ENCODE peak calls at places on chromosomes 11 and 22, in four cellular contexts. One of them, this sample, is unnamed.
A peak's percentile ranks its signal among the peaks of the same experiment; 100 is the strongest.

GRCh38 chr11:83115992-83116641 is 40.8 kb upstream of the PCF11 start:
- DNase-seq in K562: no peak
- DNase-seq in HepG2: no peak
- DNase-seq in GM12878: no peak
- DNase-seq in this sample: no peak

GRCh38 chr11:114250993-114251796 is 45.0 kb upstream of the NNMT start:
- DNase-seq in GM12878: no peak
- DNase-seq in HepG2: no peak
- DNase-seq in K562: peak; percentile 63
- DNase-seq in this sample: no peak

GRCh38 chr11:116082256-116082655 is 578.0 kb upstream of the CADM1 start:
- DNase-seq in GM12878: no peak
- DNase-seq in K562: no peak
- DNase-seq in HepG2: no peak
- DNase-seq in this sample: no peak

GRCh38 chr11:9568854-9569587 is 4.4 kb upstream of the WEE1 start:
- DNase-seq in K562: no peak
- DNase-seq in GM12878: no peak
- DNase-seq in HepG2: peak; percentile 97
- DNase-seq in this sample: peak; percentile 32

GRCh38 chr22:20063271-20064139 is 16.5 kb upstream of the DGCR8 start:
- DNase-seq in K562: no peak
- DNase-seq in GM12878: no peak
- DNase-seq in HepG2: no peak
- DNase-seq in this sample: no peak

GRCh38 chr22:39457546-39458442 is 982 bp downstream of the MGAT3 start:
- DNase-seq in HepG2: no peak
- DNase-seq in K562: peak; percentile 69
- DNase-seq in GM12878: no peak
- DNase-seq in this sample: no peak

GRCh38 chr11:44964526-44965209 is 14.0 kb upstream of the TP53I11 start:
- DNase-seq in HepG2: no peak
- DNase-seq in K562: no peak
- DNase-seq in GM12878: no peak
- DNase-seq in this sample: no peak

GRCh38 chr11:16001899-16002426 is 354.4 kb downstream of the SOX6 start:
- DNase-seq in GM12878: no peak
- DNase-seq in K562: no peak
- DNase-seq in HepG2: peak; percentile 92
- DNase-seq in this sample: no peak

GRCh38 chr22:19331474-19331873 is 40.0 kb upstream of the CLTCL1 start:
- DNase-seq in HepG2: no peak
- DNase-seq in K562: peak; percentile 39
- DNase-seq in GM12878: no peak
- DNase-seq in this sample: no peak

GRCh38 chr22:45553333-45554039 is 50.8 kb downstream of the FBLN1 start:
- DNase-seq in K562: peak; percentile 68
- DNase-seq in HepG2: peak; percentile 73
- DNase-seq in GM12878: no peak
- DNase-seq in this sample: peak; percentile 87

GRCh38 chr11:57123590-57123989 is 58.2 kb upstream of the LRRC55 start:
- DNase-seq in HepG2: no peak
- DNase-seq in K562: no peak
- DNase-seq in GM12878: no peak
- DNase-seq in this sample: no peak

GRCh38 chr22:45879552-45879949 is 97.4 kb downstream of the WNT7B start:
- DNase-seq in GM12878: no peak
- DNase-seq in K562: no peak
- DNase-seq in HepG2: no peak
- DNase-seq in this sample: no peak

GRCh38 chr22:39927544-39927943 is 26.7 kb downstream of the GRAP2 start:
- DNase-seq in GM12878: no peak
- DNase-seq in HepG2: peak; percentile 8
- DNase-seq in K562: peak; percentile 31
- DNase-seq in this sample: peak; percentile 53

GRCh38 chr11:35826949-35827348 is 116.9 kb upstream of the LDLRAD3 start:
- DNase-seq in K562: no peak
- DNase-seq in HepG2: no peak
- DNase-seq in GM12878: no peak
- DNase-seq in this sample: no peak

GRCh38 chr11:33375688-33376311 is 118.6 kb downstream of the HIPK3 start:
- DNase-seq in GM12878: no peak
- DNase-seq in K562: no peak
- DNase-seq in HepG2: no peak
- DNase-seq in this sample: peak; percentile 61

GRCh38 chr11:15107730-15108515 is 6.8 kb upstream of the INSC start:
- DNase-seq in GM12878: no peak
- DNase-seq in HepG2: no peak
- DNase-seq in K562: no peak
- DNase-seq in this sample: no peak

GRCh38 chr22:47795477-47796127 is 1033.2 kb downstream of the TBC1D22A start:
- DNase-seq in GM12878: no peak
- DNase-seq in K562: no peak
- DNase-seq in HepG2: no peak
- DNase-seq in this sample: no peak

GRCh38 chr11:67606150-67606476 is 623 bp upstream of the NDUFV1 start:
- DNase-seq in HepG2: no peak
- DNase-seq in K562: no peak
- DNase-seq in GM12878: no peak
- DNase-seq in this sample: no peak

GRCh38 chr11:67605231-67606011 is 1.3 kb upstream of the NDUFV1 start:
- DNase-seq in K562: no peak
- DNase-seq in HepG2: no peak
- DNase-seq in GM12878: no peak
- DNase-seq in this sample: no peak

GRCh38 chr11:67607507-67607906 is 771 bp downstream of the NDUFV1 start:
- DNase-seq in HepG2: no peak
- DNase-seq in K562: no peak
- DNase-seq in GM12878: no peak
- DNase-seq in this sample: no peak

GRCh38 chr11:67608486-67608885 is 1.8 kb downstream of the NDUFV1 start:
- DNase-seq in K562: no peak
- DNase-seq in HepG2: no peak
- DNase-seq in GM12878: no peak
- DNase-seq in this sample: no peak

DNA sequence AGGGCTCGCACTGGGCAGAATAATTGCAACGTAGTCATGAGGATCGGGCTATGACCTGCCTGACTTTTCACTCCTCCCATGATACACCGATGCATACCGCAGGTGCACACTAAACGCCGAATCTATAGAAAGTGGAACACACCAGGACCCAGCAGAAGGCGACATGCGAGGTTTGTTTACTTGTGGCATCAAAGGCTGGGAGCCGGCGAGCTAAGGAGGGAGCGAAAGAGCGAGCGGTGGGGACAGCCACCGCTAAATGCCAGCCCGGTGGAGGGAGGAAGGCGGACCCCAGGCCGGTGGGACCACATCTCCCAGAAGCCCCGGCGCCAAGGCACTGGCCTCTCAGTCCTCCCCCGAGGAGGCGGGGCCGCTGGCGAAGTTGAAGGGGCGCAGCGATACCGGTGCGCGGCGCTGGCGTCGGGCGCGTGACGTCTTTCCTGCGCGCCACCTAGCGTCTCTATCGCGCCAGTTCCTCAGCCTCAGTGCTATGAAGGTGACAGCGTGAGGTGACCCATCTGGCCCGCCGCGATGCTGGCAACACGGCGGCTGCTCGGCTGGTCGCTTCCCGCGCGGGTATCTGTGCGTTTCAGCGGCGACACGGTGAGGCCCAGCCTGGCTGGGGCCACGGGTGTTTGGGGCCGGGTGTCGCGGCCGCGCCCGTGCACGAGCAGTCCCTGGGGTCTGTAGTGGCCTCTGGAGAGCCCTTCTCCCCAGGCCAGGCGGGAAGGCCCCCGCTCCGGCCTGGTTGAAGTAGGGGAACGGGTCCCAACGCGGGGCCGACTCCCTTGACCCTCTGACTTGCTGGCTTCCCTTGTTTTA is at the start of gene NDUFV1:
- DNase-seq in GM12878: peak; percentile 76
- DNase-seq in K562: peak; percentile 94
- DNase-seq in HepG2: peak; percentile 90
- DNase-seq in this sample: peak; percentile 98
- TF ChIP-seq CBFB in GM12878: no peak
- TF ChIP-seq CBFB in K562: no peak
- TF ChIP-seq CBFB in HepG2: peak; percentile 75
- TF ChIP-seq CBFB in this sample: peak; percentile 54

DNA sequence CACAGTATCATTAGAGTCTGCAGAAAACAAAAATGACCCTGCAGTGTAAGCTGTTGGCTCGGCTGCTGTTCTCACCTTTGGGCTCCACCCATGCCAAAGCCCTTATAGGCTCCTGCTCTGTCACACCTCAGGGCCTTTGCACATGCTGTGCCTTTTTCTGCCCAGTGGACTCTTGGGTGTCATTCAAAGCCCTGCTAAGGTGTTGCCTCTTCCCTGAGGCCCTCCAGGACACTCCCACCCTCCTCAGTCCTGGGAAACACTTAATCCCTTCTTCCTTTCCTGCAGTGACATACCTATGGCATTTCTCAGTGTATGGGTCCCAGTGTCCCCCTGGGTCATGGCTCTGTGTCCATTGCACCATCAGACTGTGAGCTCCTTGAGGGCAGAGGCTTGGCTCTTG is 29.1 kb upstream of the CACNG2 start:
- DNase-seq in HepG2: no peak
- DNase-seq in GM12878: no peak
- DNase-seq in K562: no peak
- DNase-seq in this sample: no peak
- TF ChIP-seq USF2 in HepG2: no peak
- TF ChIP-seq USF2 in GM12878: no peak
- TF ChIP-seq USF2 in K562: no peak
- TF ChIP-seq USF2 in this sample: no peak

GRCh38 chr22:25403752-25404471 is 160.6 kb upstream of the GRK3 start:
- DNase-seq in HepG2: peak; percentile 15
- DNase-seq in K562: peak; percentile 28
- DNase-seq in GM12878: no peak
- DNase-seq in this sample: no peak
- TF ChIP-seq CBFB in HepG2: no peak
- TF ChIP-seq CBFB in K562: no peak
- TF ChIP-seq CBFB in GM12878: no peak
- TF ChIP-seq CBFB in this sample: no peak

DNA sequence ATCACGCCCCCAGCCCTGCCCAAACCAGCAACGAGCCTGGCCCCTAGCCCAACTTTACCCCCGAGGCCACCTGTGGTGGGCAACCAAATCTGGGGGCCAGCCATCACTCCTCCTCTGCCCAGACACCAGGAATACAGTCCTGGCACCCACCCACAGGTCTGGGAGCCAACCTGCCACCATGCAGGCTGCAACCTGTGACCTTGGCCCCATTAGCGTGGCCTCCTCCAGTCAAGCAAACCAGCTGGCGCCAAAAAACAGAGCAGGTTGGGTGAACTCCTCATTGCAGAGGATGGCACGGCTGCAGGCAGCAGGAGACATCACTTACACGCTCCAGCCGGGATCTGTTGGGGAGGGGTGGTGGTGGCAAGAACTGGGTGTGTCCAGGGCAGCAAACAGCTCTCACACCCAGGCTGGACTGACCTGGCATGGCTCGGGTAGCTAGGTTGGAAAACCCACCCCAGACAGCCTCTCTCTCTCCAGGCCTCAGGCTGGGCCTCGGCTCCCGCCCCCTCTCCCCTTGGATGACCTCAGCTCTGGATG is 65.5 kb upstream of the TCF20 start:
- DNase-seq in HepG2: no peak
- DNase-seq in K562: no peak
- DNase-seq in GM12878: no peak
- DNase-seq in this sample: no peak
- TF ChIP-seq USF2 in HepG2: no peak
- TF ChIP-seq USF2 in K562: no peak
- TF ChIP-seq USF2 in GM12878: no peak
- TF ChIP-seq USF2 in this sample: no peak

GRCh38 chr11:724063-724732 is 18.2 kb downstream of the EPS8L2 start:
- DNase-seq in K562: no peak
- DNase-seq in GM12878: no peak
- DNase-seq in HepG2: no peak
- DNase-seq in this sample: peak; percentile 62

GRCh38 chr11:724733-725386 is 18.8 kb downstream of the EPS8L2 start:
- DNase-seq in GM12878: no peak
- DNase-seq in K562: no peak
- DNase-seq in HepG2: no peak
- DNase-seq in this sample: no peak

GRCh38 chr11:721347-721912 is 15.4 kb downstream of the EPS8L2 start:
- DNase-seq in K562: no peak
- DNase-seq in GM12878: no peak
- DNase-seq in HepG2: no peak
- DNase-seq in this sample: no peak

GRCh38 chr11:721913-722811 is 16.1 kb downstream of the EPS8L2 start:
- DNase-seq in K562: peak; percentile 52
- DNase-seq in HepG2: no peak
- DNase-seq in GM12878: no peak
- DNase-seq in this sample: no peak

GRCh38 chr11:723120-723883 is 17.3 kb downstream of the EPS8L2 start:
- DNase-seq in HepG2: peak; percentile 56
- DNase-seq in GM12878: no peak
- DNase-seq in K562: no peak
- DNase-seq in this sample: no peak
- TF ChIP-seq CBFB in HepG2: no peak
- TF ChIP-seq CBFB in GM12878: no peak
- TF ChIP-seq CBFB in K562: no peak
- TF ChIP-seq CBFB in this sample: no peak

DNA sequence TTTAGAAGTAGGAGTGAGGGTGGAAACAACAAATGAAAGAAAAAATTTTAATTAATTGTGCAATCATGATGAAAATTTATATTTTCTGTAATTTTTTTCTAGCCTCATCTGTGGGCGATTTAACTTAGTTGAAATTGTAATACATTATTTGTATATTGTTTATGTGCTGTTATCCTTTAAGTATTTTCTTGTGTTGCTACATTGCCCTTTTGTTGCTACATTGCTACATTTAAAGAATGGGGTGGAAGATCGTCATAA is 106.2 kb upstream of the OR4B1 start:
- DNase-seq in K562: no peak
- DNase-seq in HepG2: no peak
- DNase-seq in GM12878: no peak
- DNase-seq in this sample: no peak
- TF ChIP-seq USF2 in K562: no peak
- TF ChIP-seq USF2 in HepG2: no peak
- TF ChIP-seq USF2 in GM12878: no peak
- TF ChIP-seq USF2 in this sample: no peak

DNA sequence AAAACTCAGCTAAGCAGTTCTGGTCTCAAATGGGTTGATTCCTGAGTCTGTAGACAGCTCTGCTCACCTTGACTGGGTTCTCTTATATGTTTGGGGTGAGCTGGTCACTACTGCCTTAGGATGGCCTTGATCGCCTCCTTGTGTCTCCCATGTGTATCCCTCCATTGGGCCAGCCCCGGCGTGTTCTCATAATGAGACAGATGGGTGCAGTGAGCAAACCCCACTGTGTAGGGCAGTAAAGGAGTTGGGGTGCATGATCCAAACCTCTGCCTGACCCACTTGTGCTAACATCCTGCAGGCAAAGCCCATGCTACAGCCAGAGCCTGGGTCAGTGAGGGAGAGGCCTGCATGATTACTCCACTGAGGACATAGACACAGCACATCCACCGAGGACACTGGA is 657.6 kb downstream of the BRD1 start:
- DNase-seq in HepG2: no peak
- DNase-seq in GM12878: no peak
- DNase-seq in K562: no peak
- DNase-seq in this sample: peak; percentile 36
- TF ChIP-seq CBFB in HepG2: no peak
- TF ChIP-seq CBFB in GM12878: no peak
- TF ChIP-seq CBFB in K562: no peak
- TF ChIP-seq CBFB in this sample: no peak

GRCh38 chr11:117385906-117386305 is 58.3 kb downstream of the CEP164 start:
- DNase-seq in K562: no peak
- DNase-seq in HepG2: no peak
- DNase-seq in GM12878: no peak
- DNase-seq in this sample: no peak
- TF ChIP-seq USF2 in K562: no peak
- TF ChIP-seq USF2 in HepG2: no peak
- TF ChIP-seq USF2 in GM12878: no peak
- TF ChIP-seq USF2 in this sample: no peak

This sample was measured in WTC11.